ENCODE peak calls at places on chromosomes 3 and 15, in seven cellular contexts. One of them, this sample, is unnamed.

GRCh38 chr3:107884719-107885460 is 205.9 kb downstream of the CD47 start:
- DNase-seq in WTC11: no peak
- DNase-seq in hepatocyte: no peak
- DNase-seq in effector memory CD8-positive, alpha-beta T cell: no peak
- DNase-seq in fibroblast of mammary gland: peak; percentile 92
- DNase-seq in nucleus accumbens: no peak
- DNase-seq in hypothalamus: no peak
- DNase-seq in this sample: peak; percentile 10

GRCh38 chr15:68601206-68602197 is 22.7 kb downstream of the CORO2B start:
- DNase-seq in hepatocyte: no peak
- DNase-seq in fibroblast of mammary gland: peak; percentile 75
- DNase-seq in nucleus accumbens: no peak
- DNase-seq in WTC11: no peak
- DNase-seq in effector memory CD8-positive, alpha-beta T cell: no peak
- DNase-seq in hypothalamus: no peak
- DNase-seq in this sample: no peak

GRCh38 chr3:46490338-46491084 is 7.3 kb upstream of the RTP3 start:
- DNase-seq in hypothalamus: no peak
- DNase-seq in hepatocyte: no peak
- DNase-seq in nucleus accumbens: no peak
- DNase-seq in effector memory CD8-positive, alpha-beta T cell: no peak
- DNase-seq in fibroblast of mammary gland: peak; percentile 54
- DNase-seq in WTC11: no peak
- DNase-seq in this sample: no peak

GRCh38 chr15:69719527-69719926 is 266.9 kb downstream of the RPLP1 start:
- DNase-seq in hypothalamus: no peak
- DNase-seq in WTC11: no peak
- DNase-seq in fibroblast of mammary gland: no peak
- DNase-seq in hepatocyte: no peak
- DNase-seq in nucleus accumbens: no peak
- DNase-seq in effector memory CD8-positive, alpha-beta T cell: peak; percentile 73
- DNase-seq in this sample: no peak

GRCh38 chr3:126548556-126549466 is 9.9 kb downstream of the C3orf22 start:
- DNase-seq in WTC11: peak; percentile 14
- DNase-seq in effector memory CD8-positive, alpha-beta T cell: no peak
- DNase-seq in fibroblast of mammary gland: no peak
- DNase-seq in nucleus accumbens: no peak
- DNase-seq in hypothalamus: no peak
- DNase-seq in hepatocyte: no peak
- DNase-seq in this sample: no peak

GRCh38 chr15:73357999-73358665 is 10.6 kb downstream of the HCN4 start:
- DNase-seq in fibroblast of mammary gland: no peak
- DNase-seq in nucleus accumbens: no peak
- DNase-seq in effector memory CD8-positive, alpha-beta T cell: no peak
- DNase-seq in hepatocyte: peak; percentile 80
- DNase-seq in WTC11: no peak
- DNase-seq in hypothalamus: no peak
- DNase-seq in this sample: no peak

GRCh38 chr3:33537135-33537534 is 96.9 kb upstream of the UBP1 start:
- DNase-seq in WTC11: no peak
- DNase-seq in hypothalamus: no peak
- DNase-seq in fibroblast of mammary gland: no peak
- DNase-seq in effector memory CD8-positive, alpha-beta T cell: no peak
- DNase-seq in hepatocyte: no peak
- DNase-seq in nucleus accumbens: no peak
- DNase-seq in this sample: no peak

GRCh38 chr15:23857028-23857641 is 170.0 kb upstream of the NDN start:
- DNase-seq in hepatocyte: peak; percentile 71
- DNase-seq in effector memory CD8-positive, alpha-beta T cell: no peak
- DNase-seq in nucleus accumbens: no peak
- DNase-seq in hypothalamus: no peak
- DNase-seq in WTC11: peak; percentile 69
- DNase-seq in fibroblast of mammary gland: peak; percentile 34
- DNase-seq in this sample: no peak

GRCh38 chr3:167740961-167741587 is 5.6 kb downstream of the SERPINI1 start:
- DNase-seq in hepatocyte: peak; percentile 58
- DNase-seq in effector memory CD8-positive, alpha-beta T cell: peak; percentile 9
- DNase-seq in WTC11: peak; percentile 49
- DNase-seq in nucleus accumbens: no peak
- DNase-seq in hypothalamus: no peak
- DNase-seq in fibroblast of mammary gland: peak; percentile 41
- DNase-seq in this sample: no peak

GRCh38 chr3:106120334-106120733 is 251.5 kb upstream of the CBLB start:
- DNase-seq in hypothalamus: no peak
- DNase-seq in nucleus accumbens: no peak
- DNase-seq in WTC11: no peak
- DNase-seq in fibroblast of mammary gland: peak; percentile 82
- DNase-seq in effector memory CD8-positive, alpha-beta T cell: no peak
- DNase-seq in hepatocyte: no peak
- DNase-seq in this sample: no peak

GRCh38 chr3:101036213-101036618 is 43.0 kb upstream of the ABI3BP start:
- DNase-seq in fibroblast of mammary gland: peak; percentile 97
- DNase-seq in WTC11: no peak
- DNase-seq in nucleus accumbens: no peak
- DNase-seq in effector memory CD8-positive, alpha-beta T cell: no peak
- DNase-seq in hypothalamus: no peak
- DNase-seq in hepatocyte: peak; percentile 69
- DNase-seq in this sample: peak; percentile 88

GRCh38 chr3:76039431-76039830 is 254.1 kb upstream of the ZNF717 start:
- DNase-seq in WTC11: no peak
- DNase-seq in nucleus accumbens: no peak
- DNase-seq in effector memory CD8-positive, alpha-beta T cell: no peak
- DNase-seq in hypothalamus: no peak
- DNase-seq in hepatocyte: no peak
- DNase-seq in fibroblast of mammary gland: peak; percentile 35
- DNase-seq in this sample: no peak

GRCh38 chr3:197487911-197488391 is 67.8 kb downstream of the BDH1 start:
- DNase-seq in fibroblast of mammary gland: peak; percentile 98
- DNase-seq in nucleus accumbens: no peak
- DNase-seq in hypothalamus: no peak
- DNase-seq in effector memory CD8-positive, alpha-beta T cell: no peak
- DNase-seq in WTC11: no peak
- DNase-seq in hepatocyte: peak; percentile 55
- DNase-seq in this sample: no peak

GRCh38 chr3:48997714-48998637 is 7.9 kb downstream of the P4HTM start:
- DNase-seq in WTC11: peak; percentile 65
- DNase-seq in effector memory CD8-positive, alpha-beta T cell: no peak
- DNase-seq in hypothalamus: no peak
- DNase-seq in nucleus accumbens: peak; percentile 36
- DNase-seq in fibroblast of mammary gland: no peak
- DNase-seq in hepatocyte: no peak
- DNase-seq in this sample: no peak

GRCh38 chr3:171375704-171376103 is 84.5 kb downstream of the TNIK start:
- DNase-seq in nucleus accumbens: no peak
- DNase-seq in WTC11: no peak
- DNase-seq in fibroblast of mammary gland: no peak
- DNase-seq in hepatocyte: no peak
- DNase-seq in effector memory CD8-positive, alpha-beta T cell: no peak
- DNase-seq in hypothalamus: no peak
- DNase-seq in this sample: no peak

GRCh38 chr15:77027111-77027696 is 32.3 kb downstream of the PSTPIP1 start:
- DNase-seq in hypothalamus: no peak
- DNase-seq in WTC11: peak; percentile 8
- DNase-seq in nucleus accumbens: no peak
- DNase-seq in fibroblast of mammary gland: no peak
- DNase-seq in hepatocyte: no peak
- DNase-seq in effector memory CD8-positive, alpha-beta T cell: no peak
- DNase-seq in this sample: no peak

GRCh38 chr3:69108813-69109212 is 13.6 kb downstream of the LMOD3 start:
- DNase-seq in WTC11: no peak
- DNase-seq in hypothalamus: no peak
- DNase-seq in effector memory CD8-positive, alpha-beta T cell: no peak
- DNase-seq in hepatocyte: no peak
- DNase-seq in fibroblast of mammary gland: no peak
- DNase-seq in nucleus accumbens: no peak
- DNase-seq in this sample: no peak

GRCh38 chr3:186307594-186307993 is 54.4 kb downstream of the DGKG start:
- DNase-seq in fibroblast of mammary gland: peak; percentile 60
- DNase-seq in WTC11: no peak
- DNase-seq in hypothalamus: no peak
- DNase-seq in hepatocyte: peak; percentile 75
- DNase-seq in effector memory CD8-positive, alpha-beta T cell: no peak
- DNase-seq in nucleus accumbens: no peak
- DNase-seq in this sample: peak; percentile 18

GRCh38 chr15:42042602-42043400 is 22.0 kb upstream of the PLA2G4E start:
- DNase-seq in hypothalamus: no peak
- DNase-seq in fibroblast of mammary gland: no peak
- DNase-seq in nucleus accumbens: no peak
- DNase-seq in effector memory CD8-positive, alpha-beta T cell: no peak
- DNase-seq in hepatocyte: no peak
- DNase-seq in WTC11: no peak
- DNase-seq in this sample: no peak

GRCh38 chr3:196563721-196564225 is 4.6 kb downstream of the WDR53 start:
- DNase-seq in hypothalamus: no peak
- DNase-seq in fibroblast of mammary gland: peak; percentile 29
- DNase-seq in effector memory CD8-positive, alpha-beta T cell: no peak
- DNase-seq in hepatocyte: no peak
- DNase-seq in nucleus accumbens: no peak
- DNase-seq in WTC11: no peak
- DNase-seq in this sample: no peak

GRCh38 chr3:65861718-65862117 is 177.0 kb downstream of the MAGI1 start:
- DNase-seq in fibroblast of mammary gland: no peak
- DNase-seq in effector memory CD8-positive, alpha-beta T cell: no peak
- DNase-seq in nucleus accumbens: no peak
- DNase-seq in hypothalamus: no peak
- DNase-seq in WTC11: no peak
- DNase-seq in hepatocyte: no peak
- DNase-seq in this sample: no peak

GRCh38 chr3:131501949-131502348 is 822 bp downstream of the MRPL3 start:
- DNase-seq in nucleus accumbens: no peak
- DNase-seq in fibroblast of mammary gland: no peak
- DNase-seq in effector memory CD8-positive, alpha-beta T cell: no peak
- DNase-seq in WTC11: no peak
- DNase-seq in hypothalamus: no peak
- DNase-seq in hepatocyte: no peak
- DNase-seq in this sample: no peak

GRCh38 chr3:142165194-142165593 is 15.8 kb upstream of the TFDP2 start:
- DNase-seq in WTC11: no peak
- DNase-seq in fibroblast of mammary gland: no peak
- DNase-seq in hepatocyte: no peak
- DNase-seq in effector memory CD8-positive, alpha-beta T cell: no peak
- DNase-seq in nucleus accumbens: no peak
- DNase-seq in hypothalamus: no peak
- DNase-seq in this sample: no peak

GRCh38 chr3:183515968-183516851 is 39.3 kb downstream of the KLHL6 start:
- DNase-seq in WTC11: no peak
- DNase-seq in hepatocyte: no peak
- DNase-seq in hypothalamus: no peak
- DNase-seq in fibroblast of mammary gland: no peak
- DNase-seq in effector memory CD8-positive, alpha-beta T cell: peak; percentile 39
- DNase-seq in nucleus accumbens: no peak
- DNase-seq in this sample: no peak

GRCh38 chr3:50474717-50475116 is 28.7 kb downstream of the CACNA2D2 start:
- DNase-seq in hypothalamus: no peak
- DNase-seq in effector memory CD8-positive, alpha-beta T cell: no peak
- DNase-seq in fibroblast of mammary gland: peak; percentile 41
- DNase-seq in WTC11: no peak
- DNase-seq in nucleus accumbens: no peak
- DNase-seq in hepatocyte: no peak
- DNase-seq in this sample: no peak

GRCh38 chr3:169148448-169149348 is 514.8 kb downstream of the MECOM start:
- DNase-seq in hypothalamus: no peak
- DNase-seq in hepatocyte: no peak
- DNase-seq in nucleus accumbens: no peak
- DNase-seq in WTC11: no peak
- DNase-seq in fibroblast of mammary gland: no peak
- DNase-seq in effector memory CD8-positive, alpha-beta T cell: no peak
- DNase-seq in this sample: no peak

GRCh38 chr15:62779041-62779810 is 263.3 kb upstream of the TPM1 start:
- DNase-seq in hepatocyte: no peak
- DNase-seq in effector memory CD8-positive, alpha-beta T cell: no peak
- DNase-seq in WTC11: no peak
- DNase-seq in nucleus accumbens: no peak
- DNase-seq in hypothalamus: no peak
- DNase-seq in fibroblast of mammary gland: peak; percentile 59
- DNase-seq in this sample: no peak

GRCh38 chr3:186511245-186511644 is 32.9 kb downstream of the CRYGS start:
- DNase-seq in hypothalamus: no peak
- DNase-seq in fibroblast of mammary gland: no peak
- DNase-seq in effector memory CD8-positive, alpha-beta T cell: no peak
- DNase-seq in nucleus accumbens: no peak
- DNase-seq in hepatocyte: no peak
- DNase-seq in WTC11: no peak
- DNase-seq in this sample: no peak

GRCh38 chr3:27681249-27681748 is 40.8 kb downstream of the EOMES start:
- DNase-seq in fibroblast of mammary gland: peak; percentile 95
- DNase-seq in hepatocyte: peak; percentile 81
- DNase-seq in effector memory CD8-positive, alpha-beta T cell: peak; percentile 35
- DNase-seq in nucleus accumbens: no peak
- DNase-seq in WTC11: no peak
- DNase-seq in hypothalamus: no peak
- DNase-seq in this sample: peak; percentile 59

GRCh38 chr3:113685956-113686721 is 10.3 kb downstream of the USF3 start:
- DNase-seq in hepatocyte: peak; percentile 28
- DNase-seq in effector memory CD8-positive, alpha-beta T cell: no peak
- DNase-seq in hypothalamus: no peak
- DNase-seq in nucleus accumbens: no peak
- DNase-seq in fibroblast of mammary gland: peak; percentile 56
- DNase-seq in WTC11: peak; percentile 23
- DNase-seq in this sample: no peak

This sample was measured in AG04450.